ENCODE peak calls at places on chromosome 16, in five cellular contexts. T is body of pancreas, S is GM12865, J is AG09309, F is heart right ventricle. Z is an unnamed sample.

GRCh38 chr16:9518054-9518453 is 426.6 kb downstream of the HAPSTR1 start:
- DNase-seq in T (no peak), S (no peak), J (no peak), F (no peak), Z (no peak)

GRCh38 chr16:27918755-27919154 is 144.8 kb downstream of the GSG1L start:
- DNase-seq in T (no peak), S (no peak), J (no peak), F (no peak), Z (peak)

GRCh38 chr16:85136213-85136704 is 24.0 kb upstream of the CIBAR2 start:
- DNase-seq in T (no peak), S (peak), J (no peak), F (peak), Z (no peak)

GRCh38 chr16:50999181-50999580 is 151.9 kb downstream of the SALL1 start:
- DNase-seq in T (no peak), S (no peak), J (peak), F (no peak), Z (no peak)

GRCh38 chr16:72785886-72786285 is 262.0 kb downstream of the ZFHX3 start:
- DNase-seq in T (no peak), S (no peak), J (no peak), F (no peak), Z (no peak)

GRCh38 chr16:12201216-12201615 is 224.7 kb downstream of the SNX29 start:
- DNase-seq in T (no peak), S (no peak), J (no peak), F (no peak), Z (no peak)

GRCh38 chr16:84043486-84044107 is 1.0 kb upstream of the SLC38A8 start:
- DNase-seq in T (no peak), S (no peak), J (no peak), F (no peak), Z (no peak)

GRCh38 chr16:11562411-11562810 is 24.3 kb downstream of the LITAF start:
- DNase-seq in T (no peak), S (no peak), J (no peak), F (no peak), Z (peak)

GRCh38 chr16:9047689-9048301 is 43.6 kb upstream of the HAPSTR1 start:
- DNase-seq in T (peak), S (peak), J (peak), F (peak), Z (peak)

GRCh38 chr16:71479420-71479819 is 9.7 kb downstream of the ZNF19 start:
- DNase-seq in T (no peak), S (peak), J (no peak), F (no peak), Z (peak)

GRCh38 chr16:27286446-27286845 is 17.9 kb upstream of the NSMCE1 start:
- DNase-seq in T (no peak), S (no peak), J (peak), F (no peak), Z (no peak)

GRCh38 chr16:10069374-10069773 is 112.9 kb downstream of the GRIN2A start:
- DNase-seq in T (no peak), S (no peak), J (no peak), F (peak), Z (no peak)

GRCh38 chr16:73433493-73434307 is 385.8 kb upstream of the ZFHX3 start:
- DNase-seq in T (no peak), S (no peak), J (no peak), F (no peak), Z (no peak)

GRCh38 chr16:78210305-78210704 is 110.9 kb downstream of the WWOX start:
- DNase-seq in T (no peak), S (no peak), J (no peak), F (no peak), Z (no peak)

GRCh38 chr16:75072239-75072947 is 44.2 kb downstream of the LDHD start:
- DNase-seq in T (no peak), S (no peak), J (no peak), F (no peak), Z (no peak)

GRCh38 chr16:17176199-17176598 is 294.6 kb downstream of the XYLT1 start:
- DNase-seq in T (no peak), S (no peak), J (no peak), F (no peak), Z (no peak)

GRCh38 chr16:57700801-57701551 is 6.4 kb downstream of the DRC7 start:
- DNase-seq in T (no peak), S (no peak), J (no peak), F (no peak), Z (no peak)

GRCh38 chr16:85168732-85169256 is 56.5 kb upstream of the CIBAR2 start:
- DNase-seq in T (peak), S (no peak), J (no peak), F (peak), Z (no peak)

GRCh38 chr16:72877374-72878028 is 170.4 kb downstream of the ZFHX3 start:
- DNase-seq in T (no peak), S (no peak), J (peak), F (no peak), Z (no peak)

GRCh38 chr16:11238272-11239202 is 17.5 kb downstream of the SOCS1 start:
- DNase-seq in T (no peak), S (no peak), J (no peak), F (no peak), Z (no peak)

GRCh38 chr16:57753448-57754353 is 18.1 kb downstream of the KATNB1 start:
- DNase-seq in T (no peak), S (no peak), J (no peak), F (no peak), Z (no peak)

GRCh38 chr16:51151435-51151950 is 423 bp upstream of the SALL1 start:
- DNase-seq in T (peak), S (no peak), J (no peak), F (peak), Z (peak)

GRCh38 chr16:2207872-2208271 is 2.6 kb downstream of the MLST8 start:
- DNase-seq in T (no peak), S (no peak), J (no peak), F (no peak), Z (no peak)

GRCh38 chr16:84806256-84806889 is 13.4 kb upstream of the CRISPLD2 start:
- DNase-seq in T (no peak), S (peak), J (peak), F (peak), Z (no peak)

DNA sequence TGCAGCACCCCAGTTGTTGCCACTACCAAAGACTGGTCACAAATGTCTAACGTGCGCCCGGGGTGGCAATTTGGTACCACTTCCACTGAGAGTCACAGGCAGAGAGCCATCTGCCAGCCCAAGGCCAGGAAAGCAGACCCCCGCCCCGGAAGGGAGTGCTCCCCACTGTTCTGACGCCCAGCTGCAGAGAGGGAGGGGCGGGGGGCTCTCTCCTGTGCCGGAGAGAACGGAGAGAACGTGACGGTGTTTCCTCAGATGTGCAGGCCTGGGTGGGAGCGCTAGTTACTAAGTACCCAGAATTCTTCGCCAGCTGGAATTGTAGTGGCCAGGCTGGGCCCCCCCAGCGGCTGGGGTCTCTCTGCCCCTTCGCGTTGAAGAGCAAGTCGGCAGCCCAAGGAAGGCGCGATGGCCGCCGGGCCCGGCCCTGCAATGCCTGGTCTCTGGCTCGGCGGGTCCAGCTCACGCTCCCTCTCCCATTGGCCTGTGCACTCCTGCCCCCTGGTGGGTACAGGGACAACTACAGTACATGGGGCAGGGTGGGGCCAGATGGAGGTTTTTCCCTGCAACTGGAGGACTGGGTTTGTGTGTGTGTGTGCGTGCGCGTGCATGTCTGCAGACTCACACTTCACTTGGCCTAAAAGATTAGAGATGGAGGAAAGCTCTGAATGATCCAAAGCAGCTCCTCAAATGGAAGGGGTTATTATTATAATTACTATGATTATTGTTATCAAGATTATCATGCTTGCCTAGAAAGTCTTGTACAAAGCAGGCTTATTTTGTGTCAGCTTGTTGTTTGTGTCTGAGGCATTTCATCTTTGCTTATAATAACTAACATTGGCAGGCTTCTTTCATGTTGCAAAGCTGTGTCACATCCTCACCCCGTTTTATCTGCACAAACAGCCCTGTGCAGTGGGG is 107.1 kb downstream of the AMFR start:
- DNase-seq in T (peak), S (peak), J (peak), F (peak), Z (peak)
- H3K4me3 ChIP-seq in T (no peak), S (no peak), J (peak), F (peak), Z (peak)

GRCh38 chr16:49276646-49277385 is 4.8 kb downstream of the CBLN1 start:
- DNase-seq in T (no peak), S (no peak), J (no peak), F (no peak), Z (no peak)

GRCh38 chr16:49275870-49276269 is 5.8 kb downstream of the CBLN1 start:
- DNase-seq in T (no peak), S (no peak), J (no peak), F (no peak), Z (no peak)

GRCh38 chr16:49273771-49274170 is 7.9 kb downstream of the CBLN1 start:
- DNase-seq in T (no peak), S (no peak), J (no peak), F (no peak), Z (no peak)

GRCh38 chr16:49277386-49277742 is 4.3 kb downstream of the CBLN1 start:
- DNase-seq in T (no peak), S (no peak), J (no peak), F (no peak), Z (no peak)

GRCh38 chr16:49274936-49275730 is 6.5 kb downstream of the CBLN1 start:
- DNase-seq in T (no peak), S (no peak), J (no peak), F (no peak), Z (no peak)
- H3K4me3 ChIP-seq in T (no peak), S (no peak), J (no peak), F (no peak), Z (no peak)

GRCh38 chr16:68089067-68089466 is 3.9 kb downstream of the NFATC3 start:
- DNase-seq in T (no peak), S (no peak), J (no peak), F (no peak), Z (no peak)
- H3K4me3 ChIP-seq in T (no peak), S (no peak), J (no peak), F (no peak), Z (no peak)

GRCh38 chr16:89576173-89577054 is 856 bp downstream of the CPNE7 start:
- DNase-seq in T (no peak), S (no peak), J (no peak), F (no peak), Z (no peak)
- H3K4me3 ChIP-seq in T (no peak), S (peak), J (peak), F (no peak), Z (no peak)

DNA sequence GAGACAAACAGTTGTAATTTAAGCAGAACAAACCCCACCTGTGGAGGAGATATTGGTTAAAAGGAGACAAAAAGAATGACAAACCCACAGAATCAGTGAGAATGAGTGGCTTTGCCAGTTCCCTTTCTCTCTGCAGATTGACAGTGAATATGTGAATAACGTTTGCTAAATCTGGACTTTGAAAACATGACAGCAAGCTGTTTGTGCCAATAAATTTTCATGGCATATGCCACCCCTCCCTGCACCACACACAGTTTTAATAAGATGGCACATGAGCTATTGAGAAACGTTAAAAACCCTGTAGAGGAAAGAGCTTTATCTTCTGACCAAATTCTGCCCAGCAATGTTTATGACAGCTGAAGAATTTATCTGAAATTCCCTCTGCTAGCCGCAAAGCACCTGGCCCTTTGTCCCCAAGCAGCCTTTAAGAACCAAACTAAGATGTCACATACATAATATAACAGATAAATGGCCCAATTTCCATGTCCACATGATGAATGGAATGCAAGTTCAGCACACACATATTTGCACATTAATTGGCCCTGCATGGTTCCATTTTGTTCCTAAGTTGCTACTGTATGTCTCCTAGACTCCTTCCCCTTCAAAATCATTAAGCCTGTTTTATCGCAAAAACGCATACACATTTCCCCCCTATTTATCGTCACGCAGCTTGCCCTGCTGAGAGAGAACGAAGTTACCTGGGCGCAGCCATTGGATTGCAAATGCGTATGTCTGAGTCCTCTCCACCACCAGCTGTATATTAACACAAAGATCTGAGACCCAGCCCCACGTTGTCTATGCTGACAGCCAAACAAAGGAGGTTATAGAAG is 773.5 kb upstream of the EEF2KMT start:
- DNase-seq in T (no peak), S (no peak), J (no peak), F (no peak), Z (no peak)
- H3K4me3 ChIP-seq in T (no peak), S (no peak), J (no peak), F (no peak), Z (no peak)

DNA sequence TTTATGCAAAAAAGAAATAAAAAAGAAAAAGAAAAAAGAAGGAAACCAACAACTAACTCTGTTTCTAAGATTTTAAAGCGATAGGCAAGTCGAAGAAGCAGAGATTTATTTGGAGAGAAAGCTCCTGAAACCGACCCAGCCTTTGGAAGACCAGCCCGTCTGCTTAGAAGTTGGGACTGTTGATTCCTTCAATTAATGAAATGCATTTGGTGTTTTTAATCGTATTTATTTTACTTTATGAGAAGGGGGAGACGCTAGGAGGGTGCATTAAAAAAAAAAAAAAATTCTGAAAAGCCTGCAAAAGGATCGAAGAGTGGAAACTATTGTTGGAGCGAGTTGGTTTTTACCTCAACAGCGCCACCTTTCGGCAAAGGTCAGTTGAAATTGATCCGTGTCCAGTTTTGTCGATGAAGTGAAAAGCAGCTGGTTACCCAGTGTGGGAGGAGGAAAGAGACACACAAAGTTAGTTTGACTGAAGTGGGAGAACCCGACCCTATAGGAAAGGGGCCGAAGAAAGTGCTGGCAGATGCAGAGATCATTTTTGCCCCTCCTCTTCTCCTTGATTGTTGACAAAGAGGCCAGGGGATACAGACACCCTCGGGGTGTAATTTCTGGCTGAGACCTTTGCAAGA is 1.6 kb upstream of the MAF start:
- DNase-seq in T (peak), S (peak), J (peak), F (peak), Z (peak)
- H3K4me3 ChIP-seq in T (peak), S (no peak), J (no peak), F (peak), Z (no peak)

GRCh38 chr16:31042866-31043265 is 9.5 kb downstream of the STX4 start:
- DNase-seq in T (no peak), S (no peak), J (no peak), F (no peak), Z (no peak)
- H3K4me3 ChIP-seq in T (no peak), S (no peak), J (no peak), F (no peak), Z (no peak)

GRCh38 chr16:15799851-15800495 is 56.9 kb downstream of the MYH11 start:
- DNase-seq in T (no peak), S (no peak), J (no peak), F (no peak), Z (no peak)
- H3K4me3 ChIP-seq in T (no peak), S (no peak), J (no peak), F (no peak), Z (no peak)

GRCh38 chr16:86510465-86511261 is at the start of gene FOXF1:
- DNase-seq in T (no peak), S (peak), J (no peak), F (peak), Z (no peak)

GRCh38 chr16:86508028-86508946 is 2.0 kb upstream of the FOXF1 start:
- DNase-seq in T (no peak), S (no peak), J (no peak), F (no peak), Z (no peak)

GRCh38 chr16:86511317-86512161 is 1.2 kb downstream of the FOXF1 start:
- DNase-seq in T (no peak), S (no peak), J (no peak), F (no peak), Z (no peak)

GRCh38 chr16:86508947-86509758 is 1.2 kb upstream of the FOXF1 start:
- DNase-seq in T (no peak), S (peak), J (no peak), F (peak), Z (no peak)

DNA sequence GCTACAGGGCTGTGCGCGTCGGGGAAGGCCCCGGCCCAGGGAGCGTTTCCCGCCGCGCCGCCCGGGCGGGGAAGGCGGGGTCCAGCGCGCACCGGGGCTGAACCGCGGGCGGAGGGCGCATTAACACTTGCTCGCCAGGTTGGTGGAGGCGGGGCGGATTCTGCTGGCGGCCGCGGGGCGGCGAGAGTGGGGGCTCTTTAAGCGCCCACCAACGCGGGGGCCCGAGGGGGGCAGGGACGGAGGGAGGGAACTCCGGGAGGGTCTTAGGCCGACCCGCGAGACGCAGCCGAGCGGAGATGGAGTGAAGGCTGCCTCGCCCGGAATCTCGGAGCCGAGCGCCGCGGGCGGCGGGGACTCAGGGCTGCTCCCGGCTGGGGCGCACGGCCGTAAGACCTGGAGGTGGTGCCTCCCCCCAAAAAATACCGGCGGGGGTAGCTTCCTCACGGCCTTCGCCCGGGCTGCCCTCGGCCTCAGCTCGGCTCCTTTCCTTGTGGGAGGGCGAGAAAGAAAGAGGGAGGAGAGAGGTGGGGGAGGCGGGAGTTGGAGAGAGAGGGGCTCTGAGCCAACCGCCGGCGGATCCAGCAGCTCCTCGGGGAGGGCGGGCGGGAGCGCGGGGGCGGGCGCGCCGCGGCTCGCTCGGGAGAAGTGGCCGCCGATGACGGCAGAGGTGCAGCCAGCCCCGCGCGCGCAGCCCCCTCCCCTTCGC is 415 bp upstream of the FOXF1 start:
- DNase-seq in T (no peak), S (no peak), J (no peak), F (peak), Z (no peak)
- H3K4me3 ChIP-seq in T (peak), S (peak), J (peak), F (peak), Z (peak)